ENCODE peak calls at places on chromosome 10, in eight cellular contexts. Y is suprapubic skin, G is A549, R is Peyer's patch, N is HCT116, B is spleen, E is IMR-90, H is tibial nerve. Z is an unnamed sample.

GRCh38 chr10:106938448-106939014 is 226.0 kb downstream of the SORCS1 start:
- DNase-seq in Y (no peak), N (no peak), G (no peak), E (no peak), H (no peak), B (no peak), R (no peak), Z (no peak)

GRCh38 chr10:4137299-4137698 is 352.3 kb upstream of the KLF6 start:
- DNase-seq in H (no peak), B (no peak), G (no peak), E (no peak), Y (no peak), N (no peak), R (no peak), Z (no peak)

GRCh38 chr10:35898722-35899485 is 256.8 kb upstream of the FZD8 start:
- DNase-seq in R (no peak), N (no peak), B (no peak), G (no peak), Y (no peak), E (no peak), H (no peak), Z (no peak)

GRCh38 chr10:27433976-27434375 is 70.1 kb upstream of the RAB18 start:
- DNase-seq in G (no peak), N (no peak), H (no peak), B (no peak), Y (no peak), E (no peak), R (no peak), Z (no peak)

GRCh38 chr10:76984559-76985443 is 652.8 kb downstream of the KCNMA1 start:
- DNase-seq in H (peak), B (peak), G (peak), E (peak), N (peak), R (peak), Y (peak), Z (peak)

GRCh38 chr10:14560274-14560673 is 214.4 kb downstream of the FAM107B start:
- DNase-seq in H (no peak), Y (no peak), N (peak), E (peak), R (no peak), G (peak), B (peak), Z (no peak)

GRCh38 chr10:126902157-126902556 is 3.1 kb upstream of the DOCK1 start:
- DNase-seq in R (no peak), H (no peak), Y (no peak), B (peak), E (peak), N (peak), G (peak), Z (peak)

GRCh38 chr10:110005716-110006115 is 2.1 kb upstream of the ADD3 start:
- DNase-seq in R (peak), H (no peak), G (peak), N (no peak), Y (no peak), B (no peak), E (peak), Z (no peak)

GRCh38 chr10:6204341-6205191 is 1.8 kb downstream of the PFKFB3 start:
- DNase-seq in Y (no peak), E (peak), N (no peak), B (no peak), G (peak), H (no peak), R (no peak), Z (no peak)

GRCh38 chr10:97234403-97234802 is 48.6 kb upstream of the SLIT1 start:
- DNase-seq in N (peak), E (peak), H (no peak), R (no peak), B (no peak), Y (no peak), G (peak), Z (no peak)

GRCh38 chr10:71918992-71919391 is 45.2 kb upstream of the CHST3 start:
- DNase-seq in B (no peak), E (no peak), R (no peak), N (no peak), Y (no peak), G (no peak), H (no peak), Z (no peak)

GRCh38 chr10:15485684-15486316 is 114.7 kb upstream of the FAM171A1 start:
- DNase-seq in R (no peak), B (no peak), E (no peak), G (no peak), Y (no peak), N (no peak), H (no peak), Z (no peak)

GRCh38 chr10:49096890-49097445 is 18.4 kb downstream of the VSTM4 start:
- DNase-seq in N (no peak), G (no peak), B (no peak), R (no peak), Y (no peak), E (no peak), H (no peak), Z (no peak)

GRCh38 chr10:96789571-96790108 is 42.5 kb upstream of the LCOR start:
- DNase-seq in E (no peak), Y (no peak), N (no peak), B (no peak), H (no peak), R (no peak), G (no peak), Z (no peak)

GRCh38 chr10:62422068-62422590 is 48.0 kb downstream of the ZNF365 start:
- DNase-seq in E (peak), Y (no peak), H (no peak), B (no peak), N (no peak), G (no peak), R (no peak), Z (no peak)

GRCh38 chr10:68301790-68302502 is 29.9 kb upstream of the HNRNPH3 start:
- DNase-seq in E (peak), Y (no peak), G (peak), N (peak), H (no peak), B (no peak), R (no peak), Z (no peak)

GRCh38 chr10:31320598-31321211 is 1.7 kb downstream of the ZEB1 start:
- DNase-seq in Y (peak), G (peak), H (peak), N (no peak), E (peak), B (peak), R (peak), Z (peak)
- TF ChIP-seq POLR2A in Y (no peak), G (no peak), H (peak), N (no peak), E (no peak), B (no peak), R (no peak), Z (no peak)

GRCh38 chr10:119491941-119492340 is 50.6 kb downstream of the RGS10 start:
- DNase-seq in G (no peak), Y (no peak), H (no peak), B (no peak), N (no peak), R (no peak), E (no peak), Z (no peak)

GRCh38 chr10:119493155-119493554 is 49.4 kb downstream of the RGS10 start:
- DNase-seq in R (no peak), E (no peak), Y (no peak), G (no peak), H (no peak), B (no peak), N (no peak), Z (no peak)

GRCh38 chr10:119494224-119495060 is 48.1 kb downstream of the RGS10 start:
- DNase-seq in G (no peak), E (peak), Y (no peak), H (no peak), B (no peak), R (no peak), N (no peak), Z (peak)

GRCh38 chr10:119488675-119489074 is 53.8 kb downstream of the RGS10 start:
- DNase-seq in Y (no peak), R (no peak), G (no peak), E (no peak), N (no peak), B (no peak), H (no peak), Z (no peak)

DNA sequence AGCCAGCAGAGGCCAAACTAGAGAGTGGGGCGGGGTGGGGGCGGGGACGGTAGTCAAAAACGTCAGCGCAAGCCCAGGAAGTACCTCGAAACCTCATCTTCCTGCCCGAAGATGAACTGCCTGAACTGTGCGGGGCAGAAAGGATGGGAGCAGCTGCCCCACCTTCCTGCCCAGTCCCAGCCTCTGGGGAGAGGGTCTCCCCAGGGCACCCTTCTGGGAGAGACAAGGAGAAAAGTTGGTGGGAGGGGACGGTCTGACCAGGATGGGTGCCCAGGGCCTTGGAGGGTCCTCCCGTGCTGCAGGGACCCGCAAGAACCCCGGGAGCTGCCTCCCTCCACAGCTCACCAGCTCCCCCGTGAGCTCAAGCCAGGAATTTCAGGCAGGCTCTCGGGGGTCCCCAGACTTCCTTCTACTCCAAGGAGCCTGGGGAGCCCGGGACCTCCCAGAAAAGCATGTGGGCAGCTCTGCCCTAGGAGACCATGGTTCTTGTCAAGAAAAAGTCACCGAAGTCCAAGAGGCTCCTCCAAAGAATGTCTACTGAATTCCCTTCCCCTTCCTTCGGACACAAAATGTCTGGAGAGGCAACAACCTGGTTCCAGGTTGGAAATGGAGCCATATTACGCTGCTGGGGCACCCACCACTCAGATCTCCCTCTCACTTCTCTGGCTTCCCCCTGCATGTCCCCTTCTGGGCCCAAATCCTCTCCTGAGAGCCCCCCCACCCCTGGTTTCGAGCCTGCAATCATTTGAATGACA is 52.8 kb downstream of the RGS10 start:
- DNase-seq in R (peak), G (peak), Y (no peak), B (peak), H (no peak), E (no peak), N (peak), Z (no peak)
- TF ChIP-seq POLR2A in R (no peak), G (peak), Y (no peak), B (no peak), H (no peak), E (no peak), N (no peak), Z (no peak)

GRCh38 chr10:132850896-132851295 is 64.9 kb upstream of the NKX6-2 start:
- DNase-seq in B (peak), N (no peak), H (peak), R (peak), E (no peak), Y (peak), G (no peak), Z (peak)
- TF ChIP-seq POLR2A in B (no peak), N (no peak), H (no peak), R (no peak), E (no peak), Y (no peak), G (no peak), Z (no peak)

GRCh38 chr10:102712843-102713242 is 1.4 kb downstream of the ARL3 start:
- DNase-seq in H (no peak), Y (no peak), R (no peak), G (no peak), E (no peak), N (no peak), B (no peak), Z (no peak)

GRCh38 chr10:102713483-102713813 is 749 bp downstream of the ARL3 start:
- DNase-seq in N (no peak), E (peak), R (no peak), Y (no peak), H (no peak), G (no peak), B (peak), Z (no peak)

GRCh38 chr10:102715880-102716279 is 1.4 kb downstream of the SFXN2 start:
- DNase-seq in N (no peak), G (no peak), H (no peak), E (no peak), R (no peak), B (no peak), Y (no peak), Z (no peak)

GRCh38 chr10:102714621-102715455 is at the start of gene SFXN2:
- DNase-seq in G (no peak), H (no peak), Y (no peak), N (no peak), B (no peak), E (no peak), R (no peak), Z (no peak)

DNA sequence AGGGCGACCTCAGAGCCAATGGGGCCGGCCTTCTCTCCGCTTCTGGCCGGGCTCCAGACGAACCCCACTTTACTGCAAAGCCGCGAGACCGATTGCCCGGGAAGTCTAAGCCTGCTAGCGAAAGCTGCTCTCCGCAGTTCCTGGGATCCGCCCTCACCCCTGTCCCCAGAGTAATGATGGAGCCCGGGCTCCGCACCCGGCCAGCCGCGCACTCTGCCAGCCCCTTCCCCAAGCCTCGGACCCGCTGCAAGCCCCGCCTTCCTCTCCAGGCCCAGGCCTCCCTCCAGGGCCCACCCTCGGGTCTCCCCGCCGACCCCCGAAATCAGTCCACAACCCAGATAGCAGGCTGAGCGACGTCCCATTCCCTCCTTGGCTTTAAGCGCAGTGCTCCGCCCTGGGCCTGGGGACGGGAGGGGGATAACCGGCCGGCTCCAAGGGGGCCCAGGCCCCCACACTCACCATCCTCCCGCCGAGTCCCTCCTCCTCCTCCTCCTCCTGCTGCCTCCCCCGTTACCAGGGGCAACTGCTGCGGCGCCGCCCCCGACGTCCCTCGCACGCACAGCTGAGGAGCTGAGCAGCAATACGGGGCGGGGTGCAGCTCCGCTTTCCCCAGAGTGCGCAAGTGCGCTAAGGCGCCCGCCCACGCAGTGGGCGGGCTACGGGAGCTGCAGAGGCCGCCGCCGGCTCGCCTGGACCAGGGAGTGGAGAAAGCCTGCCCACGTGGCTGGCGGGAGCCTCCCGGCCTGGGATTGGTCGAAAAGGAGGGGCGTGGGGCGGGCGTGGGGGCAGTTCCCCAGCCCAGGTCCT is at the start of gene ARL3:
- DNase-seq in N (peak), H (peak), R (peak), E (peak), G (peak), B (peak), Y (peak), Z (peak)
- TF ChIP-seq POLR2A in N (no peak), H (peak), R (no peak), E (peak), G (no peak), B (no peak), Y (peak), Z (no peak)

DNA sequence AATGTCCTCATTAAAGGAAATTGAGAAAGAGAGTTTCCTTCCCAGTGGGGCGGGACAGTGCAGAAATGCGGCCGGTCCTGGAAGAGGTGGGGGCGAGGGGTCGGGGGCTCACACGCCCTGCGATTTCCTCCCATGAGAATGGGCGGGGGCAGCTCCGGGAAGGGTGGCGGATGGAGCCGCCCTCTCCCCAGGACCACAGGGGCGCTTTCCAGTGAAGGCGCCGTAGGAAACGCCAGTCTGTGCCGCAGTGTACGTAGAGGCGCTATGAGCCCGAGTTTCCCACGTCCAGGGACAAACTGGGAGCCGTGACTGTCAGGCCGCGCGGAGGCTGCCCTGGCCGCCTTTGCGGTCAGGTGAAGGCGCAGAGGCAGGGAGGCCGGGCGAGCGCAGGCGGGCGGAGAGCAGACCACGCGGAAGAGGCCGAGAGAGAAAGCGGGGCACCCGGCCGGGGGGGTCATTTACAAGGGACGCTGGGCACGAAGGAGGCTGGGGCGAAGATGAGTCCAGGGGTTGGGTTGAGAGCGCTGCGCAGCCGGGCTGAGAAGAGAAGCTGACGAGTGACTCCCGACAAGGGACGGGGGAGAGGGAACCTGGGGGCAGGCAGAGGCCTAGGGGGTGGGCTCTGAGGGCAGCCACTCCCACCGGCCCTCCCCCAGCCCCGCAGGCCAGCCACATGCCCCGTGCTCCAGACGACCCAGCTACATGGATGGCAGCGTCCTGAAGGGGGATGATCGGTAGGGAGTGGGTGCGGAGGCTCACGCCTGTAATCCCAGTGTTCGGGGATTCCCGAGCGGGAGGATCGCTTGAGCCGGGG is 45.0 kb downstream of the ALOX5 start:
- DNase-seq in H (no peak), N (no peak), Y (no peak), E (peak), R (peak), G (no peak), B (peak), Z (peak)
- TF ChIP-seq POLR2A in H (peak), N (no peak), Y (peak), E (no peak), R (no peak), G (no peak), B (no peak), Z (no peak)

GRCh38 chr10:70477661-70478162 is 855 bp upstream of the PALD1 start:
- DNase-seq in Y (no peak), R (no peak), E (peak), N (peak), B (peak), H (no peak), G (peak), Z (no peak)
- TF ChIP-seq POLR2A in Y (no peak), R (no peak), E (no peak), N (no peak), B (no peak), H (no peak), G (no peak), Z (no peak)